ENCODE peak calls at places on chromosomes 3 and 15, in six cellular contexts. G is GM12878, C is K562, F is SK-N-SH, K is H1, E is HCT116. Z is an unnamed sample.

GRCh38 chr3:184523825-184524615 is 37.6 kb upstream of the EPHB3 start:
- DNase-seq in K (no peak), G (no peak), F (no peak), C (peak; percentile 26), E (peak; percentile 68), Z (peak; percentile 50)

GRCh38 chr15:57048930-57049550 is 130.6 kb downstream of the TCF12 start:
- DNase-seq in G (no peak), E (no peak), C (no peak), F (no peak), K (no peak), Z (no peak)

GRCh38 chr3:141663993-141664392 is 74.1 kb upstream of the RNF7 start:
- DNase-seq in G (no peak), E (no peak), C (no peak), K (no peak), F (no peak), Z (no peak)

GRCh38 chr15:49032601-49033145 is 13.6 kb downstream of the SECISBP2L start:
- DNase-seq in G (no peak), K (no peak), E (no peak), C (no peak), F (no peak), Z (peak; percentile 40)

GRCh38 chr15:52124270-52124878 is 11.8 kb upstream of the BCL2L10 start:
- DNase-seq in E (no peak), F (no peak), K (no peak), G (no peak), C (no peak), Z (no peak)

GRCh38 chr15:70170096-70170699 is 72.5 kb upstream of the TLE3 start:
- DNase-seq in G (no peak), E (no peak), C (no peak), F (no peak), K (no peak), Z (no peak)

GRCh38 chr3:133119146-133119545 is 81.0 kb downstream of the TMEM108 start:
- DNase-seq in K (no peak), C (no peak), G (no peak), E (no peak), F (no peak), Z (no peak)

GRCh38 chr3:114899186-114899931 is 247.7 kb downstream of the ZBTB20 start:
- DNase-seq in K (no peak), C (no peak), G (no peak), F (no peak), E (no peak), Z (peak; percentile 73)

GRCh38 chr15:38427380-38427779 is 26.5 kb upstream of the FAM98B start:
- DNase-seq in G (no peak), E (no peak), F (no peak), C (no peak), K (no peak), Z (peak; percentile 20)

GRCh38 chr3:195062866-195063540 is 208.0 kb downstream of the XXYLT1 start:
- DNase-seq in E (no peak), G (no peak), C (no peak), F (no peak), K (no peak), Z (no peak)

GRCh38 chr3:37992271-37993066 is 1.9 kb downstream of the VILL start:
- DNase-seq in G (no peak), F (no peak), C (peak; percentile 51), K (no peak), E (no peak), Z (no peak)

GRCh38 chr15:100771745-100772144 is 107.9 kb upstream of the ALDH1A3 start:
- DNase-seq in K (no peak), E (no peak), F (peak; percentile 69), G (no peak), C (no peak), Z (peak; percentile 30)

GRCh38 chr3:49015765-49016164 is 2.6 kb downstream of the DALRD3 start:
- DNase-seq in K (no peak), G (no peak), C (no peak), F (no peak), E (no peak), Z (peak; percentile 35)

GRCh38 chr3:160564205-160564922 is 1.0 kb downstream of the KPNA4 start:
- DNase-seq in E (no peak), K (no peak), C (no peak), G (no peak), F (no peak), Z (peak; percentile 19)

GRCh38 chr15:56040081-56041035 is 46.9 kb upstream of the NEDD4 start:
- DNase-seq in K (no peak), F (no peak), E (peak; percentile 88), C (no peak), G (no peak), Z (no peak)

GRCh38 chr3:59978979-59979378 is 929.2 kb upstream of the CFAP20DC start:
- DNase-seq in F (no peak), C (no peak), K (no peak), G (peak; percentile 47), E (no peak), Z (no peak)

GRCh38 chr15:31483053-31483923 is 156.7 kb downstream of the KLF13 start:
- DNase-seq in F (no peak), E (no peak), C (no peak), K (peak; percentile 69), G (no peak), Z (no peak)

GRCh38 chr15:73744293-73744692 is 8.9 kb downstream of the INSYN1 start:
- DNase-seq in G (no peak), C (no peak), F (no peak), E (no peak), K (no peak), Z (no peak)

GRCh38 chr3:37766797-37767776 is 94.6 kb upstream of the CTDSPL start:
- DNase-seq in K (no peak), G (no peak), F (peak; percentile 71), E (no peak), C (no peak), Z (no peak)

GRCh38 chr3:150737874-150738679 is 24.9 kb downstream of the SIAH2 start:
- DNase-seq in E (peak; percentile 42), C (peak; percentile 88), K (no peak), F (no peak), G (peak; percentile 57), Z (no peak)
- TF ChIP-seq JUND in E (peak; percentile 53), C (peak; percentile 90), K (peak; percentile 80), F (no peak), G (no peak), Z (no peak)

GRCh38 chr3:158845748-158846350 is 44.0 kb downstream of the MFSD1 start:
- DNase-seq in C (peak; percentile 70), E (peak; percentile 27), K (no peak), G (no peak), F (peak; percentile 68), Z (peak; percentile 69)
- TF ChIP-seq JUND in C (no peak), E (no peak), K (no peak), G (no peak), F (no peak), Z (no peak)

GRCh38 chr3:154782151-154782550 is 298.0 kb upstream of the MME start:
- DNase-seq in K (no peak), E (no peak), G (no peak), C (no peak), F (no peak), Z (no peak)
- TF ChIP-seq JUND in K (no peak), E (no peak), G (no peak), C (no peak), F (no peak), Z (no peak)

DNA sequence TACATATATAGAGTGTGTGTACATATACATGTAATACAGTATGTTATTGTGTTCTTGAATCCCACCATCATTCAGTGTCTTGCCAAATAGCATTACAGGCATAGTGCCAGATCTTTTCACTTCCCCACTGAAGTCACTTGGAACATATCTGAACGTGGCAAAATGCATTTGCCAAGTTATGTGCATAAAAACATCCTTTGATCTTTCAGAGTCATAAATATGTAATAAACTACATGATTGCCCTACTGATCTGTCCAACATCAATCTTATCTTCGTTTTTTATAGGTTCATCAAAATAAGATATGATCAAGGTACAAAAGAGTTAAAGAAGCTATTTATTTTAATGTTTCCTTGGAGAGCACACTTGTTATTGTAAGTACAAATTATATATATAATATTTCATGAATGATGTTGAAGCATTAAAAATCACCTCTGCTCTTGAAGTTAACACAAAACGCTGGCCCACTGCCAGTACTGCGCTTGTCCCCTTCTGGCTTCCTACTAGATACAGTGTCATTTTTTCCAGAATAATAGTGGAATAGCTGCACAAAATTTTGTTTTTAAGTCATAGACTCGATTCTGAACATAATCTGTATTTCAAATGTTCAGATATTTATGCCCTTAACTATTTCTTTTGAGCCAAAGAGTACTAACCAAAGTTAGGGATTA is 549.5 kb upstream of the ARRDC4 start:
- DNase-seq in C (no peak), E (no peak), K (no peak), G (no peak), F (no peak), Z (no peak)
- TF ChIP-seq JUND in C (no peak), E (no peak), K (no peak), G (no peak), F (no peak), Z (no peak)

GRCh38 chr3:4981688-4982494 is 2.7 kb downstream of the BHLHE40 start:
- DNase-seq in G (no peak), C (no peak), F (no peak), K (no peak), E (no peak), Z (peak; percentile 87)
- TF ChIP-seq JUND in G (no peak), C (peak; percentile 46), F (no peak), K (no peak), E (no peak), Z (no peak)

DNA sequence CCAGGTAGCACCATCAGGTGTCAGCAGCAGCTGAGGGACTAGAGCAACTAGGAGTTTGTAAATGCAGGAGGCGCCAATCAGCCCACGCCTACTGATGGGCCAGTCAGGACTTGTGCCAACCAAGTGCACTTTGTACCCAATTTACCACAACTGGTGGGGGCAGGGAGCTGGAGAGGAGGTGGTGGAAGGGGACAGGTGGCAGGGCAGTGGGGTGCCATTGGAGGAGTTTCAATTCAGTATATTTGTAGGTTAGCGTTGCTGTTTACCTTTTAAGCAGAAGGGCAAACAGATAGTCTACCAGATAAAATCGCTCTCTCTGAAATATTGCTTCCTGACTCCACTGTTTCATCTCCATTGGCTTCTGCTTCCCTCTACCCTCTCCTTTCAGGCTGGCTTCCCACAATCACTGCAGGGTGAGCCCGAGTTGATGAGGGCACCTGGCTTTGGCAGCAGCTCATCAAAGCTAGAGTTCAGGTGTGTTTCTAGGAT is 75.7 kb downstream of the TRIM69 start:
- DNase-seq in K (no peak), E (no peak), G (no peak), F (no peak), C (no peak), Z (no peak)
- TF ChIP-seq JUND in K (no peak), E (no peak), G (no peak), F (no peak), C (no peak), Z (no peak)

GRCh38 chr3:50825841-50826240 is 151.1 kb downstream of the DOCK3 start:
- DNase-seq in E (no peak), F (no peak), K (no peak), C (no peak), G (no peak), Z (no peak)
- TF ChIP-seq JUND in E (no peak), F (no peak), K (no peak), C (no peak), G (no peak), Z (no peak)

GRCh38 chr15:92655178-92655995 is at the start of gene FAM174B:
- DNase-seq in C (no peak), K (peak; percentile 78), E (no peak), G (no peak), F (peak; percentile 92), Z (peak; percentile 67)
- TF ChIP-seq JUND in C (no peak), K (no peak), E (no peak), G (no peak), F (no peak), Z (no peak)